ENCODE peak calls at places on chromosomes 11 and 22, in five cellular contexts. X is H1, R is HCT116, U is HepG2, J is K562. C is an unnamed sample.

GRCh38 chr11:12071574-12071973 is 38.8 kb upstream of the MICAL2 start:
- DNase-seq in R (no peak), U (peak; percentile 27), J (no peak), X (no peak), C (no peak)

GRCh38 chr11:107792049-107792443 is 66.5 kb downstream of the SLC35F2 start:
- DNase-seq in X (no peak), J (no peak), U (no peak), R (no peak), C (no peak)

GRCh38 chr11:70104419-70104818 is 26.3 kb downstream of the ANO1 start:
- DNase-seq in U (no peak), R (no peak), X (no peak), J (no peak), C (no peak)

GRCh38 chr22:30424471-30425326 is 869 bp upstream of the MTFP1 start:
- DNase-seq in R (no peak), J (peak; percentile 46), U (no peak), X (no peak), C (no peak)

GRCh38 chr11:29612423-29612822 is 404.4 kb downstream of the KCNA4 start:
- DNase-seq in U (no peak), J (no peak), X (no peak), R (no peak), C (no peak)

GRCh38 chr11:11211186-11211585 is 141.9 kb downstream of the CSNK2A3 start:
- DNase-seq in X (no peak), J (no peak), R (no peak), U (no peak), C (no peak)

GRCh38 chr22:18096823-18097222 is 13.8 kb upstream of the TUBA8 start:
- DNase-seq in R (no peak), U (no peak), X (no peak), J (no peak), C (no peak)

GRCh38 chr11:111719379-111719778 is 46.8 kb downstream of the PPP2R1B start:
- DNase-seq in U (no peak), R (no peak), J (no peak), X (no peak), C (no peak)

GRCh38 chr11:41456288-41456687 is 3.2 kb downstream of the LRRC4C start:
- DNase-seq in J (no peak), R (no peak), U (no peak), X (no peak), C (no peak)

GRCh38 chr22:22463855-22464540 is 44.5 kb downstream of the ZNF280B start:
- DNase-seq in R (peak; percentile 51), U (peak; percentile 62), X (no peak), J (peak; percentile 99), C (no peak)

GRCh38 chr11:76997512-76997911 is 36.7 kb upstream of the B3GNT6 start:
- DNase-seq in R (no peak), X (no peak), U (no peak), J (no peak), C (no peak)

GRCh38 chr11:119205080-119205479 is 1.1 kb upstream of the CBL start:
- DNase-seq in U (no peak), R (no peak), J (peak; percentile 28), X (no peak), C (no peak)

GRCh38 chr11:6629573-6629891 is 10.3 kb upstream of the TPP1 start:
- DNase-seq in J (no peak), R (no peak), X (no peak), U (no peak), C (no peak)

GRCh38 chr22:30855677-30856518 is 112.7 kb downstream of the MORC2 start:
- DNase-seq in R (no peak), J (no peak), U (no peak), X (no peak), C (no peak)

GRCh38 chr11:108975641-108976071 is 310.8 kb downstream of the DDX10 start:
- DNase-seq in J (no peak), R (no peak), X (no peak), U (no peak), C (no peak)

GRCh38 chr11:16806791-16807190 is 68.3 kb downstream of the C11orf58 start:
- DNase-seq in X (no peak), R (no peak), J (no peak), U (no peak), C (no peak)

GRCh38 chr11:28697920-28698827 is 590.0 kb downstream of the METTL15 start:
- DNase-seq in U (peak; percentile 41), J (peak; percentile 52), R (peak; percentile 46), X (peak; percentile 60), C (no peak)

GRCh38 chr11:128714881-128715280 is 21.0 kb downstream of the FLI1 start:
- DNase-seq in R (no peak), J (no peak), U (no peak), X (no peak), C (no peak)

GRCh38 chr11:8839957-8840945 is 70.7 kb upstream of the AKIP1 start:
- DNase-seq in R (no peak), X (no peak), J (no peak), U (peak; percentile 35), C (no peak)

GRCh38 chr22:28029201-28029948 is 110.3 kb upstream of the PITPNB start:
- DNase-seq in X (no peak), J (no peak), R (no peak), U (no peak), C (no peak)

GRCh38 chr11:75777461-75778110 is 9.0 kb downstream of the DGAT2 start:
- DNase-seq in J (no peak), X (no peak), R (no peak), U (no peak), C (no peak)

GRCh38 chr11:85694385-85694980 is 8.5 kb upstream of the CCDC89 start:
- DNase-seq in X (no peak), R (peak; percentile 18), J (peak; percentile 12), U (peak; percentile 20), C (no peak)

GRCh38 chr11:17328856-17329490 is 22.6 kb upstream of the NCR3LG1 start:
- DNase-seq in X (no peak), R (no peak), J (no peak), U (no peak), C (no peak)

GRCh38 chr11:87712802-87713202 is 462.4 kb downstream of the RAB38 start:
- DNase-seq in U (no peak), J (no peak), X (no peak), R (no peak), C (no peak)

GRCh38 chr22:36022162-36022561 is 6.5 kb downstream of the RBFOX2 start:
- DNase-seq in R (no peak), X (no peak), U (no peak), J (no peak), C (no peak)

GRCh38 chr22:25762147-25762546 is 20.2 kb downstream of the MYO18B start:
- DNase-seq in R (no peak), X (no peak), U (peak; percentile 43), J (peak; percentile 75), C (no peak)

GRCh38 chr22:38450234-38450797 is 4.7 kb downstream of the KCNJ4 start:
- DNase-seq in J (no peak), R (no peak), U (no peak), X (no peak), C (no peak)

GRCh38 chr11:94774345-94774744 is 6.2 kb downstream of the AMOTL1 start:
- DNase-seq in R (no peak), X (no peak), J (peak; percentile 40), U (no peak), C (no peak)

GRCh38 chr11:94773842-94774241 is 5.7 kb downstream of the AMOTL1 start:
- DNase-seq in U (no peak), J (no peak), X (no peak), R (no peak), C (no peak)

GRCh38 chr11:94780432-94780831 is 12.3 kb downstream of the AMOTL1 start:
- DNase-seq in U (no peak), J (no peak), X (no peak), R (no peak), C (no peak)

GRCh38 chr11:94775576-94776327 is 7.6 kb downstream of the AMOTL1 start:
- DNase-seq in X (no peak), J (peak; percentile 41), U (no peak), R (no peak), C (no peak)

GRCh38 chr11:94776351-94777321 is 8.5 kb downstream of the AMOTL1 start:
- DNase-seq in J (peak; percentile 70), X (no peak), R (no peak), U (no peak), C (no peak)
- TF ChIP-seq SIN3A in J (no peak), X (no peak), R (no peak), U (no peak), C (no peak)

DNA sequence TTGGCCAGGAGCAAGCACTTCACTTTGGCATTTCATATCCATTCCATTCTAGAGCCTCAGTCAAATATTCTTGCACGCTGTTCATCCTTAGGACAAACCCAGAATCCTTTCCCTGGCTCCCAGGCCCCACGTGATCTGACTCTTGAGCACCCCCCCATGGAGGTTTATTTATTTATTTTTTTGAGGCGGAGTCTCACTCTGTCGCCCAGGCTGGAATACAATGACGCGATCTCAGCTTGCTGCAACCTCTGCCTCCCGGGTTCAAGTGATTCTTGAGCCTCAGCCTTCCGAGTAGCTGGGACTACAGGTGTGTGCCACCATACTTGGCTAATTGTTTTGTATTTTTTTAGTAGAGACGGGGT is 12.7 kb upstream of the TSGA10IP start:
- DNase-seq in R (no peak), J (peak; percentile 62), X (no peak), U (no peak), C (no peak)
- TF ChIP-seq SRF in R (no peak), J (no peak), X (no peak), U (no peak), C (no peak)

DNA sequence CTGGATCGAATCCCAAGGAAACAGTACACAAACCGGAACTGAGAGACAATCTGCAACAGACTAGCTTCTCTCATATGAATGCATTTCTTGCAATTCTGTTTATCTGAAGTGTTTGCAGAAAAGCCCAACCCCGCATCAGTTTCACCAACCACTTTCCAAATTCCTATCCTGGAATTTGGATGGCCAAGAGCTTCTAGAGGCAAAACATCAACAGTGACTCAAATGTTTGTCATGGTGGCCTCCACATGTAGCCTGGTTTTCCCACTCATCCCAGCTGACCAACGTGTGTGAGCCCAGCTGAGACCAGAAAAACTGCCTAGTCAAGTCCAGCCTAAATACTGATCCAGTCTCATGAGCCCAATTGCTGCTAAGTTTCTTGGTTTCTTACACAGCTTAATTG is 8.3 kb upstream of the MIEF1 start:
- DNase-seq in R (no peak), J (no peak), X (no peak), U (no peak), C (no peak)
- TF ChIP-seq SIN3A in R (no peak), J (no peak), X (no peak), U (no peak), C (no peak)

GRCh38 chr11:2427721-2428321 is 16.5 kb downstream of the TRPM5 start:
- DNase-seq in J (no peak), U (no peak), X (no peak), R (no peak), C (no peak)

GRCh38 chr11:2426826-2427521 is 17.3 kb downstream of the TRPM5 start:
- DNase-seq in J (no peak), R (no peak), X (no peak), U (no peak), C (no peak)

GRCh38 chr11:2425506-2425905 is 18.8 kb downstream of the TRPM5 start:
- DNase-seq in R (no peak), J (no peak), U (no peak), X (no peak), C (no peak)

GRCh38 chr11:2424811-2425495 is 19.4 kb downstream of the TRPM5 start:
- DNase-seq in U (no peak), J (no peak), X (no peak), R (no peak), C (no peak)

DNA sequence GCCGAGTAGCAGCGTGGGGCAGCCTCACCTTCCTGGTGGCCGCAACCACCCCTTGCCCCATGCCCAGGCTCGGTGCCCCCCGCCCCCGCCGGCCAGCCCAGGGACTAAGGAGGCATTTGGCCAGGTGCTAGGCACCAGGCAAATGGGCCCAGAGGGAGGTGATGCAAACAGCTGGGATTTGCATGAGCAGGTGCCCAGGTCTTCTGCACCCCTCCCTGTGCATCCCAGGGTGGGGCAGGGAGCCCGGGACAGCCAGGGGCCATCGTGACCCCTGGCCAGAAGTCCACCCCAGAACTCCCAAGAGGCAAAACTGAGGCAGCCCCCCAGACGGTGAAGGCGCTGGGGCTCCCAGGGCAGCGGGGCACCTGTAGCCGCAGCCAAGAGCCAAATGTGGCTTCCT is 18.1 kb downstream of the TRPM5 start:
- DNase-seq in J (no peak), U (no peak), R (no peak), X (no peak), C (no peak)
- TF ChIP-seq SRF in J (no peak), U (no peak), R (no peak), X (no peak), C (no peak)

C was measured in GM12878.